ENCODE peak calls at places on chromosomes 6 and 20, in four cellular contexts. A is Panc1, T is colonic mucosa, P is astrocyte of the spinal cord. L is an unnamed sample.

GRCh38 chr6:3651698-3652229 is 99.7 kb downstream of the PXDC1 start:
- DNase-seq in P (no peak), T (no peak), A (no peak), L (no peak)

GRCh38 chr6:4649728-4650127 is 126.5 kb upstream of the CDYL start:
- DNase-seq in T (no peak), A (no peak), P (no peak), L (no peak)

GRCh38 chr20:52031574-52032303 is 159.8 kb downstream of the ZFP64 start:
- DNase-seq in A (no peak), T (peak), P (peak), L (no peak)

GRCh38 chr6:43705996-43706395 is 18.4 kb upstream of the MRPS18A start:
- DNase-seq in P (no peak), A (no peak), T (no peak), L (no peak)

GRCh38 chr6:112337209-112337638 is 9.9 kb upstream of the RFPL4B start:
- DNase-seq in P (peak), A (peak), T (peak), L (peak)

GRCh38 chr6:17923401-17923863 is 64.0 kb downstream of the KIF13A start:
- DNase-seq in T (no peak), A (no peak), P (no peak), L (no peak)

GRCh38 chr20:1491281-1491840 is at the start of gene SIRPB2:
- DNase-seq in P (no peak), T (no peak), A (no peak), L (no peak)

GRCh38 chr6:105482227-105482839 is 79.5 kb upstream of the PREP start:
- DNase-seq in A (no peak), T (no peak), P (peak), L (peak)

GRCh38 chr6:97294451-97294850 is 11.4 kb upstream of the MMS22L start:
- DNase-seq in A (no peak), P (peak), T (no peak), L (no peak)

GRCh38 chr6:148747145-148747492 is 289 bp downstream of the UST start:
- DNase-seq in A (no peak), T (peak), P (peak), L (peak)

GRCh38 chr20:14732996-14733395 is 395.6 kb upstream of the FLRT3 start:
- DNase-seq in T (no peak), P (no peak), A (no peak), L (no peak)

GRCh38 chr6:30541515-30542403 is 14.5 kb downstream of the GNL1 start:
- DNase-seq in T (peak), P (peak), A (peak), L (peak)

GRCh38 chr6:6420097-6420496 is 99.6 kb upstream of the F13A1 start:
- DNase-seq in T (no peak), A (no peak), P (no peak), L (no peak)

GRCh38 chr6:2804516-2804915 is 37.1 kb downstream of the SERPINB1 start:
- DNase-seq in P (no peak), T (no peak), A (no peak), L (peak)

GRCh38 chr6:130625825-130626500 is 201.2 kb upstream of the SMLR1 start:
- DNase-seq in T (no peak), P (peak), A (no peak), L (no peak)

GRCh38 chr6:85343428-85343827 is 106.5 kb upstream of the NT5E start:
- DNase-seq in A (no peak), P (no peak), T (no peak), L (no peak)

GRCh38 chr20:16119909-16120308 is 453.3 kb downstream of the KIF16B start:
- DNase-seq in T (no peak), P (no peak), A (no peak), L (no peak)

GRCh38 chr6:52786249-52786956 is 17.2 kb downstream of the GSTA1 start:
- DNase-seq in A (no peak), P (no peak), T (no peak), L (no peak)

GRCh38 chr6:49766762-49767161 is 20.3 kb downstream of the PGK2 start:
- DNase-seq in P (no peak), A (no peak), T (no peak), L (no peak)

GRCh38 chr20:16846011-16846410 is 97.9 kb downstream of the OTOR start:
- DNase-seq in P (no peak), A (no peak), T (no peak), L (no peak)

GRCh38 chr6:166344240-166344639 is 1.9 kb upstream of the SFT2D1 start:
- DNase-seq in T (no peak), P (no peak), A (no peak), L (no peak)

GRCh38 chr20:58598271-58599015 is 52.6 kb upstream of the STX16 start:
- DNase-seq in A (no peak), T (peak), P (no peak), L (no peak)

GRCh38 chr6:109925060-109925459 is 53.1 kb upstream of the GPR6 start:
- DNase-seq in A (no peak), T (no peak), P (no peak), L (no peak)

GRCh38 chr20:31967830-31968249 is at the start of gene XKR7:
- DNase-seq in A (no peak), T (no peak), P (no peak), L (no peak)

GRCh38 chr20:49865559-49865958 is 49.8 kb downstream of the SPATA2 start:
- DNase-seq in A (no peak), T (no peak), P (no peak), L (no peak)

GRCh38 chr20:51359947-51360346 is 182.6 kb downstream of the NFATC2 start:
- DNase-seq in T (no peak), A (no peak), P (no peak), L (no peak)

DNA sequence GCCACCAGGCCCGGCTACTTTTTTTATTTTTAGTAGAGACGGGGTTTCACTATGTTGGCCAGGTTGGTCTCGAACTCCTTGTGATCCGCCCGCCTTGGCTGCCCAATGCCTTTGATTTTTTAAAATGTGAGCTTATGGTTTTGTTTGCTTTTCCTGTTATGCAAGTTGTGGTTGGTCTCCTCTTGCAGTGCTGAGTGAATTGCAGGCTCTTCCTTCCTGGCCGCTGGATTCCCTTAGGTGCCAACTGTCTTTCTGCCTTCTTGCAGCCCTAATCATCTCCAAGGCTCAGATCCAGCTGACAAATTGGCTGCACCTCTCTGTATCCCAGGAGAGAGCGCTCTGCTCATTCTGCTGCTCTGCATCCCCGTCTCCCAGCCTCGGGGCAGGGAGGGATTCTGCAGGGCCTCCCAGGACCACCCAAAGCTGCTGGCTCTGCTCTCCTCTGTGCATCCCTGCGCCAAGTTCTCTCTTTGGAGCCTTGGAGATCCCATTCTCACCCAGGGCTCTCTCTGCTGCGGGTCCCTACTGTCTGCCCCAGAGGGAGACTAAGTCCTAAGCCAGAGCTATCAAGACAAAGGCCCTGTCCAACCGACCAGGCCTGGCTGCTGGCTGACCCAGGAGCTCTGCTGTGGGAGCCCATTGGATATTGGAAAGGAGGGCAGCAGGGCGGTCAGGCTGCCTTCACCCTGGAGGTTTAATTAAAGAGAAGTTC is 14.1 kb upstream of the EMILIN3 start:
- DNase-seq in T (no peak), P (no peak), A (no peak), L (no peak)
- TF ChIP-seq CTCF in T (no peak), P (no peak), A (no peak), L (no peak)

DNA sequence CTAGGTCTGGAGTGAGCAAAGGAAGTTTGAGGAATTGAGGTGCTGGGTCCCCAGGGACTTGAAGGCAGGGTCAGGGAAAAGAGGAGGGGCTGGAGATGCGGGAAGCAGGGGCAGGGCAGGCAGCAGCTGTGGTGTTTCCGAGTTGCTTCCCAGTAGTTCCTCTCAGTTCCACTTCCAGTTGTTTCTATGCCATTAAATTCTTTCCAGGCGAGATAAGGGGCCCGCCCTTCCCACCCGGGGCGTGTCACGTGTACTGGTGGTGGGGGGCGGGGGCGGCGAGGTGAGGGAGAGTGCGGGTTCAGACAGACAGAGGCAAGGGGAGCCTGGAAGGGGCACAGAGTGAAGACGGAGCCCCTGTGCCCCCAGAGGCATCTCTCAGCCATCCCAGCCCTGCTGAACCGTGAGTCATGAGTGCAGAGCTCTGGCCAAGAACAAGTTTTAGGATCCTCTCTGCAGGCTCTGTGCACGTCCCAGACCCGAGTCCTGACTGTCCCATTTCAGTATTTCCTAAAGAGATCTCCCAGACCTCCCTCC is 977 bp downstream of the TNXB start:
- DNase-seq in A (no peak), P (no peak), T (peak), L (peak)
- H3K4me3 ChIP-seq in A (no peak), P (no peak), T (peak), L (peak)

DNA sequence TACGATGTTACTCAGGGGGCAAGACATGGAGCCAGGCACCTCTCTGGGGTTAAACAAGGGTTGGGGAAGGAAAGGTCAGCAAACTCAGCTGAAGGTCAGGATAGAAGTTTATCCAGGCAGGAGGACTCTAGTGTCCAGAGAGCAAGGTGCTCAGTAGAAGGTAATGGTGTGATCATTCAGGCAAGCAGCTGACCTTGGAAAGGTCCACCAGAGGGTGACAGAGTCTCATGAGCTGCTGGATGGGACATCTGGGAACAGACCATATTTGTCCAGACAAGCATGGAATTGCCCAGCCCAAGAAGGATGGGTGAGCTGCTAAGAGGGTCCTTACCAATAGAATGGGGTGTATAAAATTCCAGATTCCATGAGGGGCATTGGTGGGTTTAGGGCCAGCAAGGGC is 89.5 kb downstream of the MAP3K7 start:
- DNase-seq in P (no peak), A (no peak), T (no peak), L (no peak)
- TF ChIP-seq CTCF in P (no peak), A (peak), T (no peak), L (no peak)

DNA sequence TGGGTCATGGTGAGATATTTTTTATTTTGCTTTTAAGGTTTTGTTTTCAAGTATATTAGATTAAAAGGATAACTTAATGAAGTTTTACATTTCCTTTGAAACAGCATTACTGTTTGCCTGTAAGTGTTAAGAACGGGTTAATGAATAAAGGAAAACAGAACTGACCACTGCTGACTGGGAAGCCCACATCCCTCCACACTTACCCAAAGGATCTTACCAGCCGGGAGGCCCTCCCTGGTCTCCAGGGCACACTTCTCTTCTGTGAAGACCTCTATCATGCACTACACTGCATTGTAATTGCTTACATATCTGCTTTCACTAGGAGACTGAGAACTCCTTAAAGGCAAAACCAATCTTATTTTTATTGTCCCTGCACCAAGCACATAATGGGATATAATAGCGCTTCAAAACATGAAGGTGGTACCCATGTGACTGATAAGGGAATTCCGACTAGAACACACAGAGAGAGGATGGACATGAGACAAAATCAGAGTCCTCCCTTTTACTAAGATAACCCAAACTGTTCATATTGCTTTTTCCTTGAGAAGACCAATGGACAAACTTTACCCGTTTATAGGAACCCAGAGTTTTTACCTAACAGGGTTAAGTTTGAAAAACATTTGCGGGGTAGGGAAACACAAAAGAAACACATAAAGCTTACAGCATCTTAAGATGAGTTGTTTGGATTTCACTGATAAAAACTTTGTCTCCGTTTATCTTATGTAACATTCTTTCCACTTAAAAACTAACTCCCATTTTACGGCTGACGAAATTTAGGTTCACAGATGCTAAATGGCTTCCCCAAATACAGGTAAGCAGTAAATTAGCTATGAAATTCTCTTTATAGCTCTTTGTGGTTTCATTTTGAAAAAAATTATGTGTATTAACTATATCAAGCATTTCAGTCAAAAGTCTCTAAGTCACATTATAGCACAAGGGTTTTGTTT is 8.7 kb downstream of the EZR start:
- DNase-seq in A (no peak), P (no peak), T (no peak), L (no peak)
- H3K4me3 ChIP-seq in A (no peak), P (no peak), T (no peak), L (no peak)

GRCh38 chr20:34190679-34191090 is 50.5 kb upstream of the ASIP start:
- DNase-seq in P (peak), A (peak), T (peak), L (peak)
- TF ChIP-seq CTCF in P (peak), A (peak), T (peak), L (peak)

L was measured in stomach.